ENCODE peak calls at places on chromosomes 13 and 19, in seven cellular contexts. C, E, Z, S, W, O and N are unnamed samples.

GRCh38 chr19:53019684-53020083 is 6.0 kb downstream of the ERVV-1 start:
- DNase-seq in C (no peak), E (no peak), Z (peak), S (no peak), W (no peak), O (peak), N (peak)

GRCh38 chr19:31154021-31154420 is 195.2 kb downstream of the TSHZ3 start:
- DNase-seq in C (no peak), E (peak), Z (no peak), S (no peak), W (no peak), O (peak), N (no peak)

GRCh38 chr13:99383511-99383921 is 76.3 kb upstream of the GPR183 start:
- DNase-seq in C (no peak), E (no peak), Z (no peak), S (peak), W (no peak), O (no peak), N (no peak)

GRCh38 chr13:112066624-112067004 is 335 bp upstream of the SOX1 start:
- DNase-seq in C (no peak), E (peak), Z (peak), S (peak), W (no peak), O (peak), N (peak)

GRCh38 chr19:615619-616018 is 17.7 kb downstream of the POLRMT start:
- DNase-seq in C (no peak), E (no peak), Z (no peak), S (no peak), W (no peak), O (no peak), N (no peak)

GRCh38 chr13:93765811-93766210 is 539.2 kb downstream of the GPC6 start:
- DNase-seq in C (no peak), E (no peak), Z (no peak), S (no peak), W (no peak), O (no peak), N (no peak)

GRCh38 chr19:13062317-13062716 is 40.3 kb downstream of the LYL1 start:
- DNase-seq in C (no peak), E (no peak), Z (no peak), S (no peak), W (no peak), O (no peak), N (no peak)

GRCh38 chr19:1518471-1518870 is 5.4 kb upstream of the PLK5 start:
- DNase-seq in C (no peak), E (no peak), Z (no peak), S (no peak), W (no peak), O (no peak), N (no peak)

GRCh38 chr19:29665215-29665825 is at the start of gene PLEKHF1:
- DNase-seq in C (peak), E (peak), Z (peak), S (peak), W (peak), O (peak), N (peak)

GRCh38 chr13:87078947-87079795 is 592.0 kb upstream of the SLITRK5 start:
- DNase-seq in C (peak), E (no peak), Z (no peak), S (no peak), W (no peak), O (no peak), N (no peak)

GRCh38 chr13:100506154-100506553 is 82.4 kb downstream of the GGACT start:
- DNase-seq in C (no peak), E (no peak), Z (no peak), S (no peak), W (no peak), O (no peak), N (no peak)

GRCh38 chr19:2032296-2032941 is 16.9 kb upstream of the BTBD2 start:
- DNase-seq in C (peak), E (peak), Z (no peak), S (peak), W (no peak), O (peak), N (peak)

GRCh38 chr13:111210488-111210887 is 95.4 kb downstream of the ARHGEF7 start:
- DNase-seq in C (peak), E (peak), Z (no peak), S (no peak), W (no peak), O (no peak), N (peak)

GRCh38 chr19:35958660-35959039 is 22.5 kb downstream of the LRFN3 start:
- DNase-seq in C (no peak), E (no peak), Z (no peak), S (no peak), W (no peak), O (no peak), N (no peak)

GRCh38 chr13:112777637-112778406 is 88.0 kb downstream of the ATP11A start:
- DNase-seq in C (no peak), E (no peak), Z (peak), S (no peak), W (no peak), O (peak), N (no peak)

GRCh38 chr19:5541456-5541855 is 26.3 kb downstream of the TINCR start:
- DNase-seq in C (no peak), E (no peak), Z (no peak), S (no peak), W (no peak), O (no peak), N (no peak)

GRCh38 chr19:2289714-2290435 is 7.9 kb upstream of the PEAK3 start:
- DNase-seq in C (peak), E (no peak), Z (no peak), S (peak), W (no peak), O (no peak), N (no peak)

GRCh38 chr19:45424191-45425058 is 708 bp upstream of the ERCC1 start:
- DNase-seq in C (peak), E (peak), Z (peak), S (no peak), W (no peak), O (peak), N (peak)

GRCh38 chr19:14835011-14835410 is at the start of the genes OR7A5 and OR7C1:
- DNase-seq in C (no peak), E (no peak), Z (no peak), S (no peak), W (no peak), O (no peak), N (peak)

GRCh38 chr13:63636231-63636993 is 2220.8 kb upstream of the PCDH20 start:
- DNase-seq in C (no peak), E (no peak), Z (no peak), S (no peak), W (no peak), O (no peak), N (no peak)

GRCh38 chr19:3833578-3834348 is 35.1 kb downstream of the ZFR2 start:
- DNase-seq in C (no peak), E (no peak), Z (no peak), S (no peak), W (no peak), O (no peak), N (no peak)

GRCh38 chr13:31920301-31920818 is 111.2 kb upstream of the FRY start:
- DNase-seq in C (no peak), E (peak), Z (no peak), S (no peak), W (no peak), O (no peak), N (no peak)

GRCh38 chr19:12954150-12954962 is 2.7 kb downstream of the GADD45GIP1 start:
- DNase-seq in C (peak), E (no peak), Z (no peak), S (no peak), W (no peak), O (no peak), N (no peak)

GRCh38 chr13:112342841-112343361 is 33.3 kb upstream of the SPACA7 start:
- DNase-seq in C (no peak), E (no peak), Z (no peak), S (no peak), W (no peak), O (peak), N (no peak)

GRCh38 chr13:97849305-97849704 is 104.2 kb upstream of the IPO5 start:
- DNase-seq in C (no peak), E (peak), Z (no peak), S (no peak), W (no peak), O (no peak), N (peak)

GRCh38 chr13:112103971-112104872 is 37.3 kb downstream of the SOX1 start:
- DNase-seq in C (no peak), E (no peak), Z (peak), S (no peak), W (no peak), O (no peak), N (no peak)

GRCh38 chr13:101149735-101150380 is 266.4 kb downstream of the NALCN start:
- DNase-seq in C (no peak), E (peak), Z (peak), S (no peak), W (no peak), O (no peak), N (peak)

GRCh38 chr19:4534836-4535658 is at the start of gene PLIN5:
- DNase-seq in C (peak), E (no peak), Z (peak), S (peak), W (peak), O (no peak), N (peak)

GRCh38 chr19:10295305-10295846 is 5.6 kb downstream of the ICAM5 start:
- DNase-seq in C (peak), E (no peak), Z (peak), S (peak), W (no peak), O (no peak), N (peak)

GRCh38 chr19:292281-292884 is 1.2 kb upstream of the PLPP2 start:
- DNase-seq in C (peak), E (no peak), Z (no peak), S (no peak), W (no peak), O (peak), N (no peak)

GRCh38 chr13:43567608-43568007 is 219.2 kb downstream of the ENOX1 start:
- DNase-seq in C (no peak), E (peak), Z (no peak), S (no peak), W (no peak), O (no peak), N (peak)

GRCh38 chr19:9456018-9456689 is 20.8 kb upstream of the ZNF266 start:
- DNase-seq in C (no peak), E (no peak), Z (no peak), S (no peak), W (no peak), O (no peak), N (no peak)

GRCh38 chr19:2037676-2038255 is 13.3 kb downstream of the MKNK2 start:
- DNase-seq in C (peak), E (no peak), Z (no peak), S (no peak), W (no peak), O (no peak), N (no peak)

GRCh38 chr19:49442793-49443365 is 1.6 kb upstream of the SLC17A7 start:
- DNase-seq in C (peak), E (peak), Z (peak), S (no peak), W (peak), O (peak), N (peak)

GRCh38 chr13:37966266-37966665 is 96.7 kb upstream of the TRPC4 start:
- DNase-seq in C (no peak), E (no peak), Z (no peak), S (no peak), W (no peak), O (no peak), N (no peak)

DNA sequence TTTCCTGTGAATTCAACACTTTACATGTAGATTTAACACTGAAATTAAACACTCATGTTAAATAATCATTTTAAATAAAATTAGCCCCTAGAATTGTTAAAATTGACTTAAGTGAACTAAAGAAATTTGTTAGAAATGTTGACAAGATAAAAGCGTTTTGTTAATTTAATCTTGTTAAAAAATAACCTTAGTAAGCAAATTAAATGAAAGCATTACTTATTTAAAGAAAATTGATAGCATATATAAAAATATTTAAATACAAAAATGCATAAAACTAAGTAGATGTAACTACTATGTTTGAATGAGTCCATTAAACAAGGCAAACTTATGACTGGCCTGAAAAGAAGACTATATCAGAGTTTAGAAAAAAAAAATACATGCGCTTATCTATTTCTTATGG is 99.0 kb upstream of the TRPC4 start:
- DNase-seq in C (no peak), E (no peak), Z (no peak), S (no peak), W (no peak), O (no peak), N (no peak)
- TF ChIP-seq CTCF in C (no peak), E (no peak), Z (no peak), S (no peak), W (no peak), O (no peak), N (no peak)

GRCh38 chr19:8253678-8254077 is 44.5 kb downstream of the CERS4 start:
- DNase-seq in C (no peak), E (no peak), Z (no peak), S (no peak), W (no peak), O (no peak), N (no peak)
- TF ChIP-seq CTCF in C (no peak), E (no peak), Z (no peak), S (no peak), W (no peak), O (no peak), N (no peak)

DNA sequence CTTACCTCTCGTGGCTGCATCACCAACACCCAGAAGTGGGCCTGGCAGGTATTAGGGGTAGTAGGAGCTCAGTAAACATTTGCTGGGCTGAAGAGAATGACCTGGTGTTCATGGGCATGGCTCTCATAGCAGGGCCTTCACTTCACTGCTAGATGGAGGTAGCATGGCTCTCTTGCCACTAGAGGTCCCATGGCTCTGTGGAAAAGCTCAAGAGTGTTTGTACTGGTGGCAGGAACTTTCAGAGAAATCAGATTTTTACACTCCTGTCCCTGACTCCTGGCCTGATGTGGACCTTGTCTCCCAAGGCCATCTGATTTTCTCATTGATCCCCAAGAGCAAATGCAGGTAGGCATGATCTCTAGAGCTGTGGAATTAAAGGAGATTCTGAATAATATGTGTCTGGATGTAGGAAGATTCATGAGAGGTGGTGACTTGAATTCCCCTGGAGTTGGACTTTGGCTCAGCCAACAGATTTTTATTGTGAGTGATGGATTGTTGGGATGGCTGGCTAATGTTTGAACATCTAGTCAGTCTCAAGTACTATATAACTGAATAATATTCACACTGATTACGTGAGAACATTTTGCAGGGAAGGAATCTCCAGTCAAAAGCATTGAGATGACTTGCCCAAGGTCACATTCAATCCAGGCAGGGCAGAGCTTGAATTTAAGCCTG is 5.8 kb downstream of the ZNF574 start:
- DNase-seq in C (no peak), E (peak), Z (no peak), S (no peak), W (no peak), O (no peak), N (peak)
- TF ChIP-seq CTCF in C (peak), E (peak), Z (no peak), S (peak), W (peak), O (no peak), N (peak)

GRCh38 chr13:69935043-69935442 is 172.6 kb upstream of the ATXN8OS start:
- DNase-seq in C (no peak), E (no peak), Z (no peak), S (no peak), W (no peak), O (no peak), N (no peak)
- TF ChIP-seq CTCF in C (no peak), E (no peak), Z (peak), S (no peak), W (peak), O (no peak), N (no peak)

GRCh38 chr13:26184791-26185250 is 37.3 kb downstream of the RNF6 start:
- DNase-seq in C (no peak), E (peak), Z (peak), S (peak), W (no peak), O (no peak), N (peak)
- TF ChIP-seq CTCF in C (peak), E (peak), Z (peak), S (peak), W (peak), O (no peak), N (peak)

GRCh38 chr13:49676581-49677298 is 14.5 kb downstream of the EBPL start:
- DNase-seq in C (no peak), E (no peak), Z (no peak), S (no peak), W (no peak), O (peak), N (no peak)

GRCh38 chr13:49683489-49683888 is 7.8 kb downstream of the EBPL start:
- DNase-seq in C (no peak), E (no peak), Z (no peak), S (no peak), W (no peak), O (no peak), N (no peak)

GRCh38 chr13:49678172-49678914 is 12.9 kb downstream of the EBPL start:
- DNase-seq in C (no peak), E (no peak), Z (no peak), S (no peak), W (no peak), O (peak), N (no peak)

GRCh38 chr13:49681837-49682236 is 9.4 kb downstream of the EBPL start:
- DNase-seq in C (no peak), E (peak), Z (no peak), S (no peak), W (no peak), O (no peak), N (peak)

GRCh38 chr13:49679244-49679643 is 12.0 kb downstream of the EBPL start:
- DNase-seq in C (no peak), E (no peak), Z (no peak), S (no peak), W (no peak), O (peak), N (peak)
- TF ChIP-seq CTCF in C (no peak), E (peak), Z (no peak), S (no peak), W (no peak), O (no peak), N (peak)

GRCh38 chr19:37990362-37990761 is 83.4 kb downstream of the SIPA1L3 start:
- DNase-seq in C (peak), E (no peak), Z (peak), S (no peak), W (no peak), O (no peak), N (no peak)
- TF ChIP-seq CTCF in C (no peak), E (no peak), Z (no peak), S (no peak), W (no peak), O (no peak), N (no peak)

DNA sequence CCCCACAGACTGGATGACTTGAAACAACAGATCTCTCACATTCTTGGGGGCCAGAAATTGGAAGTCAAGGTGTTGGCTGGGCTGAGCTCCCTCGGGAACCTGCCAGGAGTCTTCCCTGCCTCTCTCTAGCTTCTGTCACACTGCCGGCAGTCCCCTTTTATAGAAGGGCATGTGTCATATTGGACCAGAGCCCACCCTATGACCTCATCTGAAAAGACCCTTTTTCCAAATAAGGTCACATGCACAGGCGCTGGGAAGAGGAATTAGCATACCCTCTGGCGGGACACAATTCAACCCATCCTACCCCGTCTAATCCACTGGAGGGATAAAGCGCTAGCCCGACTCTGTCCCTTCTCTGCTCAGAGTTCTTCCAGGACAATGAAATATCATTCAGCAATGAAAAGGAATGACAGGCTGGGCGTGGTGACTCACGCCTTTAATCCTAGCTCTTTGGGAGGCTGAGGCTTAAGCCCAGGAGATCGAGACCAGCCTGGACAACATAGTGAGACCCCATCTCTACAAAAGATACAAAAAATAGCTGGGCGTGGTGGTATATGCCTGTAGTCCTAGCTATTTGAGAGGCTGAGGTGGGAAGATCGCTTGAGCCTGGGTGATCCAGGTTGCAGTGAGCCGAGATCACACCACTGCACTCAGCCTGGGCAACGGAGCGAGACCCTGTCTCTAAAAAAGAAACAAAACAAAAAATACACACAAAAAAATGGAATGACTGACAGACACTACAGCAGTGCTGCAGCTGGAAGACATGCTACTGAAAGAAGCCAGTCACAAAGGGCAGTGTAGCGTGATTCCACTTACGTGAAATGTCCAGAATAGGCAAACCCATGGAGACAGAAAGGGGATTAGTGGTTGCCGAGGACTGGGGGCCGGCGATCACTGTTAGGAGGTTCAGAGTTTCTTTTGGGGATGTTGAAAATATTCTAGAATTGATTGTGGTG is 28.5 kb downstream of the MEIS3 start:
- DNase-seq in C (no peak), E (no peak), Z (no peak), S (no peak), W (no peak), O (no peak), N (no peak)
- TF ChIP-seq CTCF in C (no peak), E (no peak), Z (no peak), S (no peak), W (no peak), O (no peak), N (no peak)

GRCh38 chr13:23628250-23628649 is 58.0 kb downstream of the TNFRSF19 start:
- DNase-seq in C (no peak), E (no peak), Z (no peak), S (no peak), W (no peak), O (no peak), N (no peak)
- TF ChIP-seq CTCF in C (no peak), E (no peak), Z (no peak), S (no peak), W (peak), O (no peak), N (no peak)

GRCh38 chr19:55704494-55705245 is 29.6 kb downstream of the EPN1 start:
- DNase-seq in C (peak), E (no peak), Z (no peak), S (no peak), W (no peak), O (peak), N (no peak)
- TF ChIP-seq CTCF in C (no peak), E (no peak), Z (no peak), S (no peak), W (no peak), O (no peak), N (peak)